ENCODE peak calls at places on chromosomes 2 and 18, in seven cellular contexts. T is HepG2, P is psoas muscle, L is esophagus squamous epithelium, H is PC-3, X is neural progenitor cell, V is adrenal gland. K is an unnamed sample.

GRCh38 chr2:133633851-133634250 is 65.6 kb upstream of the NCKAP5 start:
- DNase-seq in X (no peak), H (no peak), L (no peak), P (no peak), T (no peak), V (no peak), K (no peak)

GRCh38 chr2:226023383-226023782 is 623.9 kb downstream of the NYAP2 start:
- DNase-seq in X (peak; percentile 11), H (peak; percentile 14), L (no peak), P (no peak), T (peak; percentile 51), V (no peak), K (no peak)

GRCh38 chr2:186576614-186577013 is 13.2 kb upstream of the ITGAV start:
- DNase-seq in X (no peak), V (no peak), T (no peak), H (no peak), L (no peak), P (no peak), K (no peak)

GRCh38 chr2:234467289-234467688 is 29.6 kb downstream of the ARL4C start:
- DNase-seq in L (no peak), T (no peak), P (no peak), X (no peak), V (no peak), H (peak; percentile 68), K (no peak)

GRCh38 chr2:163345795-163346573 is 389.8 kb downstream of the FIGN start:
- DNase-seq in V (no peak), L (no peak), P (no peak), T (peak; percentile 59), X (peak; percentile 76), H (peak; percentile 85), K (peak; percentile 80)

GRCh38 chr18:79588636-79589481 is 90.7 kb upstream of the CTDP1 start:
- DNase-seq in L (no peak), P (peak; percentile 88), X (peak; percentile 80), V (peak; percentile 89), H (peak; percentile 47), T (peak; percentile 47), K (no peak)

GRCh38 chr18:58937204-58937603 is 72.5 kb downstream of the ZNF532 start:
- DNase-seq in H (no peak), V (no peak), P (no peak), T (no peak), X (no peak), L (no peak), K (no peak)

GRCh38 chr18:41906528-41907256 is 48.3 kb upstream of the PIK3C3 start:
- DNase-seq in P (no peak), X (peak; percentile 59), T (peak; percentile 13), V (no peak), L (no peak), H (peak; percentile 61), K (peak; percentile 75)

GRCh38 chr2:170235860-170236638 is 58.1 kb downstream of the MYO3B start:
- DNase-seq in H (peak; percentile 84), V (peak; percentile 44), X (peak; percentile 84), L (no peak), T (peak; percentile 54), P (peak; percentile 23), K (peak; percentile 61)

GRCh38 chr18:70659026-70659726 is 370.3 kb downstream of the SOCS6 start:
- DNase-seq in L (no peak), V (no peak), T (no peak), P (no peak), H (no peak), X (no peak), K (no peak)

GRCh38 chr2:144523606-144524131 is 3.8 kb upstream of the ZEB2 start:
- DNase-seq in V (no peak), P (no peak), L (no peak), H (no peak), X (peak; percentile 51), T (no peak), K (no peak)

GRCh38 chr2:128423788-128424165 is 105.1 kb upstream of the HS6ST1 start:
- DNase-seq in X (no peak), H (no peak), P (no peak), V (no peak), L (no peak), T (no peak), K (no peak)

DNA sequence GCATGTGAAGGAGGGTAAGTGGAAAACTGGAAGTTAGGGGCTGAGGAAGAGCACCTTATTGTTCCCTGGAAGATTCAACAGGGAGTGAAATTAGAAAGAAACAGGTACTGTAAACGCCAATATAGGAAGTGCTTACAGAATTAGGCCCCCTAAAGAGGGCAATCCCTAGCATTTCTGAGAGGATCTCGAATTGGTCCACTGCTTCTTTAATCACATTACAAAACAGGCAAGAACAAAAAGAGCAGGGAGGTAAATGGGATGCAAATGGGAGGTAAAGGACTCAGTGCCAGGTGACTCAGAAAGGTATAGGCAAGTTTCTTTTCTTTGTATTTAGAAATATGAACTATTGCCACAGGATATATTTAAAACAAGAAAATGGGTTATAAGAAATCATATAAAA is 116.4 kb upstream of the FANCL start:
- DNase-seq in H (no peak), P (no peak), V (no peak), X (peak; percentile 28), L (no peak), T (no peak), K (no peak)
- H3K27ac ChIP-seq in H (no peak overlapping the region), P (no peak overlapping the region), V (no peak overlapping the region), X (no peak overlapping the region), L (no peak overlapping the region), T (no peak overlapping the region), K (no peak overlapping the region)

GRCh38 chr2:216551669-216552068 is 53.0 kb downstream of the RPL37A start:
- DNase-seq in V (no peak), H (peak; percentile 31), L (no peak), X (no peak), P (no peak), T (no peak), K (no peak)
- TF ChIP-seq CTCF in V (no peak), H (no peak), L (no peak), X (no peak), P (no peak), T (no peak), K (no peak)

GRCh38 chr2:106163948-106164580 is 30.0 kb downstream of the UXS1 start:
- DNase-seq in L (no peak), V (no peak), H (peak; percentile 42), X (no peak), T (no peak), P (no peak), K (no peak)
- H3K27ac ChIP-seq in L (no peak overlapping the region), V (no peak overlapping the region), H (no peak overlapping the region), X (no peak overlapping the region), T (no peak overlapping the region), P (no peak overlapping the region), K (no peak overlapping the region)

GRCh38 chr2:165778653-165779451 is 15.2 kb downstream of the GALNT3 start:
- DNase-seq in X (peak; percentile 28), V (no peak), P (no peak), T (peak; percentile 41), H (peak; percentile 65), L (no peak), K (peak; percentile 49)
- TF ChIP-seq CTCF in X (peak; percentile 45), V (no peak), P (no peak), T (peak; percentile 89), H (peak; percentile 63), L (peak; percentile 28), K (peak; percentile 61)

DNA sequence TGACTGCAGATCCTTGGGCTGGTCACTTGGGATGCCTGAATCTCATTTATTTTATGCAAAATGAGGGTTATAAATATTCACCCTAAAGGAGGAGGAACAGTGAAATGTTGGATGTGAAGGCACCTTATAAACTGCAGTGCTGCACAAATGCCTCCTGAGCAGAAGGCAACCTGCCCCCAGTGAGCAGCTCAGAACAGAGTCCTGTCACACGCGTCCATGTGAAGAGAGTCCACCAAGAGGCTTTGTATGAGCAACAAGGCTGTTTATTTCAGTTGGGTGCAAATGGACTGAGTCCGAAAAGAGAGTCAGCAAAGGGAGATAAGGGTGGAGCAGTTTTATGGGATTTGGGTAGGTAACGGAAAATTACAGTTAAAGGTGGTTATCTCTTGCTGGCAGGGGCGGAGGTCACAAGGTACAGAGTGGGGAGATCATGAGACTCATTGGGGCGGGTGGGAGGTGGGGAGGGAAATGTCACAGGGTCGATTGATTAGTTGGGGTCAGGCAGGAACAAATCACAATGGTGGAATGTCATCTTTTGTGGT is 53.5 kb upstream of the RALBP1 start:
- DNase-seq in L (no peak), T (no peak), P (no peak), H (no peak), V (no peak), X (no peak), K (no peak)
- H3K27ac ChIP-seq in L (peak overlapping the region; percentile 89), T (no peak overlapping the region), P (no peak overlapping the region), H (peak overlapping the region; percentile 81), V (no peak overlapping the region), X (no peak overlapping the region), K (no peak overlapping the region)

GRCh38 chr2:179422037-179422643 is 157.5 kb upstream of the SESTD1 start:
- DNase-seq in X (peak; percentile 83), T (peak; percentile 75), P (peak; percentile 64), L (no peak), H (peak; percentile 84), V (peak; percentile 69), K (peak; percentile 71)
- TF ChIP-seq CTCF in X (peak; percentile 84), T (peak; percentile 88), P (peak; percentile 82), L (peak; percentile 62), H (peak; percentile 78), V (peak; percentile 75), K (peak; percentile 66)

GRCh38 chr2:237626813-237627451 is 455 bp upstream of the LRRFIP1 start:
- DNase-seq in P (no peak), H (no peak), L (no peak), T (no peak), X (peak; percentile 48), V (no peak), K (no peak)
- H3K27ac ChIP-seq in P (peak overlapping the region; percentile 94), H (no peak overlapping the region), L (peak overlapping the region; percentile 79), T (no peak overlapping the region), X (no peak overlapping the region), V (no peak overlapping the region), K (peak overlapping the region; percentile 43)

DNA sequence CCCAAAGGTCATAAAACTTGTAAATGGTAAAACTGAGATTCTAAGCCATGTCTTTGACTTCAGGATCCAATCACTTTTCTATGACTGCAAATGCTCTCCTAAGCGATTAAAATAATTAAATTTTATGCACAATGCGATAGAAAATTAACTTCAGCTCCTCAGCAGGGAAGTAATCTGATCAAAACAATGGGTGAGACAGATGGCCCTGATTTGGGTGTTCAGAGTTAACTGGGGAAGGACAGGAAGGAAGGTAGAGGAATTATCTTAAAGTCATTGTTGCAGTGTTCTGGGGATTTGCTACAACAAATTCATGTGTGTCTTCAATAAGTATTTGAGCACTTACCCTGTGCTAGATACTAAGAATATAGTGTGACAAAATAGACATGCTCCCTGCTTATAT is 446.0 kb upstream of the MEX3C start:
- DNase-seq in H (no peak), P (no peak), L (no peak), V (no peak), T (no peak), X (no peak), K (no peak)
- TF ChIP-seq CTCF in H (no peak), P (no peak), L (no peak), V (no peak), T (no peak), X (no peak), K (no peak)

GRCh38 chr2:205754285-205754923 is 72.1 kb downstream of the NRP2 start:
- DNase-seq in P (no peak), T (no peak), H (peak; percentile 26), L (no peak), X (no peak), V (no peak), K (no peak)
- H3K27ac ChIP-seq in P (no peak overlapping the region), T (no peak overlapping the region), H (peak overlapping the region; percentile 84), L (peak overlapping the region; percentile 85), X (no peak overlapping the region), V (no peak overlapping the region), K (no peak overlapping the region)